ENCODE peak calls at places on chromosomes 5 and 9, in ten cellular contexts. B is aorta; T is IMR-90; N is pancreas; G is Daoy; W is AG04450; J is activated T-helper 1 cell treated with anti-CD3 and anti-CD28 coated beads, Interleukin-12 subunit alpha, Interleukin-12 subunit beta, Interleukin-2, Interleukin-4 antibody, amounts not matched to agents 30 ng/mL and 10 ng/mL and 1 ng/mL, durations not matched to agents 14 hours and 24 hours and 36 hours; F is caudate nucleus; Y is GM13977; Q is ovary. O is an unnamed sample.

GRCh38 chr5:180289966-180290365 is 1.9 kb downstream of the MAPK9 start:
- DNase-seq in B (no peak), T (no peak), N (peak), G (no peak), W (no peak), J (no peak), F (no peak), Y (no peak), Q (no peak), O (no peak)

GRCh38 chr5:134227259-134227658 is 1.4 kb upstream of the PPP2CA start:
- DNase-seq in B (no peak), T (peak), N (no peak), G (no peak), W (no peak), J (no peak), F (peak), Y (no peak), Q (peak), O (peak)

GRCh38 chr9:75930766-75931311 is 40.4 kb downstream of the PCSK5 start:
- DNase-seq in B (no peak), T (no peak), N (no peak), G (no peak), W (no peak), J (no peak), F (no peak), Y (no peak), Q (no peak), O (no peak)

GRCh38 chr9:70564464-70565190 is 150.2 kb upstream of the KLF9 start:
- DNase-seq in B (no peak), T (no peak), N (no peak), G (no peak), W (no peak), J (no peak), F (no peak), Y (no peak), Q (no peak), O (no peak)

GRCh38 chr9:123757547-123757946 is 172.4 kb downstream of the DENND1A start:
- DNase-seq in B (no peak), T (no peak), N (no peak), G (no peak), W (no peak), J (no peak), F (no peak), Y (no peak), Q (no peak), O (no peak)

GRCh38 chr5:20556364-20556763 is 568.4 kb upstream of the CDH18 start:
- DNase-seq in B (no peak), T (no peak), N (no peak), G (peak), W (no peak), J (no peak), F (no peak), Y (no peak), Q (no peak), O (no peak)

GRCh38 chr9:96209407-96210031 is 92.5 kb downstream of the HSD17B3 start:
- DNase-seq in B (no peak), T (peak), N (no peak), G (no peak), W (no peak), J (no peak), F (no peak), Y (no peak), Q (no peak), O (no peak)

GRCh38 chr5:75337366-75338021 is 474 bp downstream of the HMGCR start:
- DNase-seq in B (peak), T (no peak), N (peak), G (no peak), W (no peak), J (no peak), F (no peak), Y (no peak), Q (peak), O (peak)

GRCh38 chr5:137282216-137282615 is 216.9 kb downstream of the SPOCK1 start:
- DNase-seq in B (no peak), T (peak), N (no peak), G (no peak), W (no peak), J (no peak), F (no peak), Y (no peak), Q (no peak), O (no peak)

GRCh38 chr5:139445325-139446170 is 6.2 kb upstream of the DNAJC18 start:
- DNase-seq in B (no peak), T (peak), N (no peak), G (no peak), W (peak), J (no peak), F (no peak), Y (no peak), Q (no peak), O (no peak)

GRCh38 chr5:150599917-150600511 is 40.4 kb upstream of the SYNPO start:
- DNase-seq in B (peak), T (peak), N (peak), G (peak), W (peak), J (no peak), F (peak), Y (no peak), Q (peak), O (peak)

GRCh38 chr9:110626109-110626829 is 42.3 kb upstream of the MUSK start:
- DNase-seq in B (no peak), T (peak), N (no peak), G (peak), W (peak), J (no peak), F (no peak), Y (no peak), Q (no peak), O (no peak)

GRCh38 chr5:109656829-109657228 is 32.9 kb upstream of the MAN2A1 start:
- DNase-seq in B (peak), T (peak), N (peak), G (peak), W (no peak), J (peak), F (no peak), Y (no peak), Q (no peak), O (no peak)

GRCh38 chr5:172133359-172134029 is 54.5 kb downstream of the STK10 start:
- DNase-seq in B (no peak), T (peak), N (no peak), G (peak), W (peak), J (no peak), F (no peak), Y (no peak), Q (no peak), O (no peak)

GRCh38 chr9:109150925-109151547 is 16.0 kb downstream of the FRRS1L start:
- DNase-seq in B (no peak), T (no peak), N (peak), G (no peak), W (no peak), J (no peak), F (no peak), Y (no peak), Q (no peak), O (no peak)

GRCh38 chr5:130050585-130050984 is 146.3 kb downstream of the CHSY3 start:
- DNase-seq in B (no peak), T (no peak), N (no peak), G (no peak), W (no peak), J (no peak), F (no peak), Y (no peak), Q (no peak), O (no peak)

GRCh38 chr5:746258-746761 is 38.2 kb downstream of the ZDHHC11B start:
- DNase-seq in B (peak), T (no peak), N (no peak), G (no peak), W (no peak), J (no peak), F (no peak), Y (peak), Q (peak), O (no peak)

GRCh38 chr5:68652507-68652906 is 437.0 kb downstream of the PIK3R1 start:
- DNase-seq in B (no peak), T (no peak), N (no peak), G (peak), W (no peak), J (no peak), F (no peak), Y (no peak), Q (no peak), O (no peak)

GRCh38 chr5:149767278-149767550 is 37.1 kb downstream of the PPARGC1B start:
- DNase-seq in B (no peak), T (no peak), N (no peak), G (no peak), W (no peak), J (no peak), F (no peak), Y (no peak), Q (no peak), O (no peak)

GRCh38 chr9:135898634-135899407 is 8.5 kb downstream of the CAMSAP1 start:
- DNase-seq in B (no peak), T (peak), N (no peak), G (no peak), W (peak), J (no peak), F (no peak), Y (no peak), Q (no peak), O (no peak)

GRCh38 chr5:176732736-176733585 is 77.4 kb upstream of the UNC5A start:
- DNase-seq in B (peak), T (no peak), N (no peak), G (no peak), W (no peak), J (no peak), F (no peak), Y (no peak), Q (no peak), O (no peak)

GRCh38 chr9:79902937-79903600 is 331.3 kb downstream of the TLE4 start:
- DNase-seq in B (no peak), T (no peak), N (no peak), G (peak), W (no peak), J (no peak), F (no peak), Y (no peak), Q (no peak), O (no peak)

GRCh38 chr9:111759762-111760639 is 34.7 kb downstream of the SHOC1 start:
- DNase-seq in B (no peak), T (peak), N (peak), G (peak), W (peak), J (peak), F (peak), Y (peak), Q (no peak), O (peak)

GRCh38 chr9:106696804-106697203 is 166.2 kb upstream of the ZNF462 start:
- DNase-seq in B (no peak), T (no peak), N (no peak), G (no peak), W (no peak), J (no peak), F (no peak), Y (no peak), Q (no peak), O (no peak)

O was measured in iPS-NIHi11.